ENCODE peak calls at places on chromosomes 13 and 19, in ten cellular contexts. E is lower lobe of right lung, P is esophagus muscularis mucosa, R is stomach, G is breast epithelium, Z is NB4, W is choroid plexus epithelial cell, J is mammary epithelial cell, M is PC-3, V is astrocyte. Y is an unnamed sample.

GRCh38 chr13:84553252-84553651 is 671.0 kb upstream of the SLITRK1 start:
- DNase-seq in E (no peak), P (no peak), R (no peak), G (no peak), Z (no peak), W (no peak), J (peak; percentile 25), M (no peak), V (no peak), Y (no peak)

GRCh38 chr19:47661161-47661560 is 52.1 kb upstream of the EHD2 start:
- DNase-seq in E (no peak), P (no peak), R (no peak), G (no peak), Z (no peak), W (no peak), J (no peak), M (no peak), V (peak; percentile 44), Y (no peak)

GRCh38 chr19:9037415-9038062 is 27.3 kb upstream of the MUC16 start:
- DNase-seq in E (no peak), P (no peak), R (no peak), G (no peak), Z (no peak), W (no peak), J (no peak), M (peak; percentile 43), V (no peak), Y (no peak)

GRCh38 chr13:69600811-69601210 is 506.8 kb upstream of the ATXN8OS start:
- DNase-seq in E (no peak), P (no peak), R (no peak), G (no peak), Z (no peak), W (no peak), J (no peak), M (no peak), V (no peak), Y (no peak)

GRCh38 chr13:36919833-36920611 is at the start of gene SMAD9:
- DNase-seq in E (peak; percentile 85), P (no peak), R (peak; percentile 82), G (peak; percentile 61), Z (peak; percentile 64), W (peak; percentile 67), J (peak; percentile 30), M (peak; percentile 48), V (peak; percentile 41), Y (peak; percentile 48)

GRCh38 chr13:111262281-111262680 is 58.2 kb upstream of the TEX29 start:
- DNase-seq in E (no peak), P (peak; percentile 26), R (no peak), G (no peak), Z (no peak), W (no peak), J (no peak), M (no peak), V (no peak), Y (no peak)

GRCh38 chr19:40443930-40444180 is 280 bp downstream of the SERTAD3 start:
- DNase-seq in E (no peak), P (no peak), R (no peak), G (no peak), Z (no peak), W (peak; percentile 43), J (no peak), M (no peak), V (no peak), Y (no peak)

GRCh38 chr13:48028066-48028465 is 9.5 kb upstream of the NUDT15 start:
- DNase-seq in E (no peak), P (no peak), R (no peak), G (no peak), Z (no peak), W (no peak), J (no peak), M (peak; percentile 3), V (no peak), Y (no peak)

GRCh38 chr13:99331881-99332293 is 24.7 kb upstream of the GPR183 start:
- DNase-seq in E (no peak), P (peak; percentile 31), R (no peak), G (no peak), Z (no peak), W (no peak), J (peak; percentile 67), M (peak; percentile 74), V (no peak), Y (no peak)

GRCh38 chr13:107157272-107157671 is 589.3 kb upstream of the ARGLU1 start:
- DNase-seq in E (no peak), P (no peak), R (no peak), G (no peak), Z (no peak), W (no peak), J (no peak), M (no peak), V (no peak), Y (no peak)

GRCh38 chr13:40518481-40518882 is 148.0 kb downstream of the FOXO1 start:
- DNase-seq in E (no peak), P (no peak), R (peak; percentile 44), G (no peak), Z (no peak), W (no peak), J (peak; percentile 76), M (no peak), V (peak; percentile 54), Y (no peak)

GRCh38 chr13:99027260-99027659 is 49.4 kb upstream of the DOCK9 start:
- DNase-seq in E (no peak), P (peak; percentile 19), R (no peak), G (no peak), Z (no peak), W (no peak), J (no peak), M (no peak), V (peak; percentile 86), Y (no peak)

GRCh38 chr13:32023698-32024097 is 7.9 kb upstream of the FRY start:
- DNase-seq in E (no peak), P (no peak), R (no peak), G (no peak), Z (peak; percentile 40), W (peak; percentile 39), J (no peak), M (peak; percentile 22), V (no peak), Y (no peak)

GRCh38 chr13:71046360-71047079 is 820.5 kb downstream of the DACH1 start:
- DNase-seq in E (no peak), P (no peak), R (no peak), G (no peak), Z (no peak), W (no peak), J (no peak), M (no peak), V (no peak), Y (no peak)

GRCh38 chr13:51666316-51666715 is 82.1 kb downstream of the WDFY2 start:
- DNase-seq in E (no peak), P (no peak), R (no peak), G (no peak), Z (no peak), W (no peak), J (no peak), M (peak; percentile 13), V (no peak), Y (no peak)

GRCh38 chr13:98974053-98974452 is 3.8 kb downstream of the DOCK9 start:
- DNase-seq in E (no peak), P (no peak), R (no peak), G (no peak), Z (peak; percentile 50), W (no peak), J (no peak), M (no peak), V (no peak), Y (no peak)

GRCh38 chr19:58511353-58512208 is at the start of gene SLC27A5:
- DNase-seq in E (no peak), P (no peak), R (no peak), G (no peak), Z (no peak), W (no peak), J (no peak), M (no peak), V (no peak), Y (no peak)

GRCh38 chr19:55454787-55455243 is 6.6 kb downstream of the ISOC2 start:
- DNase-seq in E (no peak), P (no peak), R (no peak), G (no peak), Z (peak; percentile 46), W (peak; percentile 59), J (peak; percentile 27), M (peak; percentile 68), V (no peak), Y (no peak)

GRCh38 chr19:1285737-1286360 is at the start of gene EFNA2:
- DNase-seq in E (no peak), P (no peak), R (no peak), G (no peak), Z (no peak), W (no peak), J (no peak), M (no peak), V (no peak), Y (no peak)
- H3K4me3 ChIP-seq in E (no peak within 1 kb of the TSS), P (no peak within 1 kb of the TSS), R (no peak within 1 kb of the TSS), G (no peak within 1 kb of the TSS), Z (no peak within 1 kb of the TSS), W (no peak within 1 kb of the TSS), J (no peak within 1 kb of the TSS), M (no peak within 1 kb of the TSS), V (no peak within 1 kb of the TSS), Y (no peak within 1 kb of the TSS)

DNA sequence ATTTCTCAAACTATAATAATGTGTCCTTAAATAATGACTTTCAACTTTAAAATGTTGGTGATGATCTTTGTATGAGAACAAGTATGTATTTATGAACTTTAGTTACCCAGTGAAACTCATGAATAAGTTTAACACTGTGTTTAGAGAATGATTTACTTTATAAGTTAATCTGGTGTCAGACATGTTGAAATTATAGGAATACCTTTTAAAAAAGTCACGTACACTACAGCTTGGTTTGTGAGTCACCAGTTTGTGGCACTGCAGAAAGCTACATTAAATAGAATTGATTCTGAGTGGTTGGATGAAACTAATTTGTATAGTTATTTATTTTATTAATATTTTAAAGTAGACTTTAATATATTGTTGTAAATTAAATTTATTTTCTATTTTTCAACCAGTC is 1366.2 kb upstream of the PCDH20 start:
- DNase-seq in E (no peak), P (no peak), R (no peak), G (no peak), Z (no peak), W (peak; percentile 2), J (no peak), M (peak; percentile 17), V (no peak), Y (no peak)
- H3K4me3 ChIP-seq in E (no peak overlapping the region), P (no peak overlapping the region), R (no peak overlapping the region), G (no peak overlapping the region), Z (no peak overlapping the region), W (no peak overlapping the region), J (no peak overlapping the region), M (no peak overlapping the region), V (no peak overlapping the region), Y (no peak overlapping the region)

DNA sequence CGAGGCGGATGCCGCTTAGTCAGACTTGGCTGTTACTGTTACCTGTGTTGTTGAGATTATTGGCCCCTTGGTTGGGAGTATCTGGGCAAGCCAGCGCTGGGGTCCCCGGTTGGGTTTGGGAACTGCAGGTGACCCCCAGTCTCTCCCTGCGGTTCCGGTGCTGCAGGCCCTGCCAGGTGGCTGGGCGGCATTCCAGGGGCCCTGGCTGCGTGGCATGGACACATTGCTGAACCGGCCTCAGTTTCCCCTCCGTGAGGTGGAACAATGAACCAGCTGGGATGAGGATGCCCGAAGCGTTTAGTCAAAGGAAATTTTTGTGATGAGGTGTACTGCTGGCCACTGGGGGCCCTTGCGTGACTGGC is 538 bp downstream of the B3GNT3 start:
- DNase-seq in E (no peak), P (no peak), R (no peak), G (no peak), Z (no peak), W (no peak), J (no peak), M (peak; percentile 8), V (no peak), Y (no peak)
- H3K4me3 ChIP-seq in E (peak overlapping the region; percentile 32), P (no peak overlapping the region), R (peak overlapping the region; percentile 59), G (no peak overlapping the region), Z (no peak overlapping the region), W (no peak overlapping the region), J (peak overlapping the region; percentile 60), M (peak overlapping the region; percentile 84), V (no peak overlapping the region), Y (no peak overlapping the region)

GRCh38 chr13:62122434-62122833 is 706.8 kb upstream of the PCDH20 start:
- DNase-seq in E (no peak), P (no peak), R (no peak), G (no peak), Z (no peak), W (no peak), J (no peak), M (no peak), V (no peak), Y (no peak)
- H3K4me3 ChIP-seq in E (no peak overlapping the region), P (no peak overlapping the region), R (no peak overlapping the region), G (no peak overlapping the region), Z (no peak overlapping the region), W (no peak overlapping the region), J (no peak overlapping the region), M (no peak overlapping the region), V (no peak overlapping the region), Y (no peak overlapping the region)

Y was measured in brain microvascular endothelial cell.